ENCODE peak calls at places on chromosomes 16 and 17, in four cellular contexts. Z is SK-N-SH, R is GM23338, M is endothelial cell of umbilical vein. U is an unnamed sample.

GRCh38 chr16:74844041-74844826 is 69.6 kb upstream of the FA2H start:
- DNase-seq in Z (no peak), R (no peak), M (no peak), U (no peak)

GRCh38 chr17:42879596-42879985 is 21.0 kb upstream of the G6PC1 start:
- DNase-seq in Z (no peak), R (no peak), M (no peak), U (no peak)

GRCh38 chr17:60960398-60961065 is 282.9 kb downstream of the BCAS3 start:
- DNase-seq in Z (no peak), R (no peak), M (no peak), U (no peak)

GRCh38 chr17:45225964-45226530 is 4.4 kb downstream of the FMNL1 start:
- DNase-seq in Z (no peak), R (no peak), M (peak), U (peak)

GRCh38 chr17:43721537-43722268 is 36.9 kb downstream of the SOST start:
- DNase-seq in Z (no peak), R (no peak), M (no peak), U (no peak)

GRCh38 chr17:42818379-42818778 is 5.7 kb downstream of the BECN1 start:
- DNase-seq in Z (no peak), R (no peak), M (no peak), U (no peak)

GRCh38 chr16:76527244-76527643 is 250.0 kb downstream of the CNTNAP4 start:
- DNase-seq in Z (no peak), R (no peak), M (no peak), U (no peak)

GRCh38 chr16:8588703-8589292 is 1.5 kb downstream of the TMEM114 start:
- DNase-seq in Z (peak), R (peak), M (no peak), U (no peak)

GRCh38 chr16:84500531-84500930 is 3.9 kb downstream of the MEAK7 start:
- DNase-seq in Z (no peak), R (no peak), M (no peak), U (peak)

GRCh38 chr16:84502075-84502474 is 2.4 kb downstream of the MEAK7 start:
- DNase-seq in Z (no peak), R (no peak), M (no peak), U (peak)

GRCh38 chr16:84501077-84501735 is 3.3 kb downstream of the MEAK7 start:
- DNase-seq in Z (no peak), R (no peak), M (no peak), U (peak)

GRCh38 chr16:84503751-84504395 is 586 bp downstream of the MEAK7 start:
- DNase-seq in Z (no peak), R (no peak), M (peak), U (no peak)

GRCh38 chr16:84502581-84502980 is 1.9 kb downstream of the MEAK7 start:
- DNase-seq in Z (no peak), R (no peak), M (no peak), U (peak)
- H3K4me3 ChIP-seq in Z (no peak), R (no peak), M (no peak), U (no peak)

GRCh38 chr17:885971-886571 is 93.5 kb downstream of the NXN start:
- DNase-seq in Z (no peak), R (no peak), M (no peak), U (peak)

GRCh38 chr17:880871-881269 is 98.7 kb downstream of the NXN start:
- DNase-seq in Z (no peak), R (no peak), M (no peak), U (no peak)

GRCh38 chr17:880074-880870 is 98.1 kb downstream of the MRM3 start:
- DNase-seq in Z (no peak), R (no peak), M (peak), U (no peak)

GRCh38 chr17:883586-883962 is 96.0 kb downstream of the NXN start:
- DNase-seq in Z (no peak), R (no peak), M (no peak), U (no peak)

GRCh38 chr17:882827-883585 is 96.6 kb downstream of the NXN start:
- DNase-seq in Z (no peak), R (peak), M (peak), U (peak)
- TF ChIP-seq POLR2AphosphoS5 in Z (no peak), R (no peak), M (no peak), U (peak)

GRCh38 chr16:31388535-31388934 is 4.6 kb upstream of the ITGAD start:
- DNase-seq in Z (no peak), R (no peak), M (no peak), U (no peak)

GRCh38 chr16:31385680-31386079 is 7.5 kb upstream of the ITGAD start:
- DNase-seq in Z (no peak), R (no peak), M (no peak), U (no peak)

GRCh38 chr16:31390504-31391043 is 2.6 kb upstream of the ITGAD start:
- DNase-seq in Z (no peak), R (no peak), M (no peak), U (no peak)

GRCh38 chr16:31382485-31383161 is 10.5 kb upstream of the ITGAD start:
- DNase-seq in Z (peak), R (peak), M (peak), U (no peak)

GRCh38 chr16:31386157-31386984 is 6.8 kb upstream of the ITGAD start:
- DNase-seq in Z (no peak), R (peak), M (no peak), U (no peak)
- TF ChIP-seq CTCF in Z (no peak), R (no peak), M (no peak), U (no peak)

DNA sequence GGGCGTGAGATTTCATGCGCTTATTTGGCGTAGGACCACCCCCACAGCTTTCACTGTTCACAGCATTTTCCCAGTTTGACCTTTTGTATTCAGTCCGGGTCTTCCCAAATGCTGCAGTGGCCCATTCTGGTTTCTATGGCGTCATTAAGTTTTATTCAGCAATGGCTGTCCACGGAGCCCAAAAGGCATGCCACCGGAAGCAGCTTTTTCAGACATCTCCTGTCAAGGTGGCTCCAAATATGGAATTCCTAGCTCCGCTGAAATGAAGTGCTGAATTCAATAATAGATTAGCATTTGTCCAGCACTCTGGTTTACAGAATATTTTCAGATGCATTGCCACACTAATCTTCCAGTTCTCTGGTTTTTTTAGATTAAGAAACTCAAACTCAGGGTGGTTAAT is 90.6 kb upstream of the FBXO47 start:
- DNase-seq in Z (no peak), R (no peak), M (no peak), U (no peak)
- H3K4me3 ChIP-seq in Z (peak), R (peak), M (no peak), U (peak)

DNA sequence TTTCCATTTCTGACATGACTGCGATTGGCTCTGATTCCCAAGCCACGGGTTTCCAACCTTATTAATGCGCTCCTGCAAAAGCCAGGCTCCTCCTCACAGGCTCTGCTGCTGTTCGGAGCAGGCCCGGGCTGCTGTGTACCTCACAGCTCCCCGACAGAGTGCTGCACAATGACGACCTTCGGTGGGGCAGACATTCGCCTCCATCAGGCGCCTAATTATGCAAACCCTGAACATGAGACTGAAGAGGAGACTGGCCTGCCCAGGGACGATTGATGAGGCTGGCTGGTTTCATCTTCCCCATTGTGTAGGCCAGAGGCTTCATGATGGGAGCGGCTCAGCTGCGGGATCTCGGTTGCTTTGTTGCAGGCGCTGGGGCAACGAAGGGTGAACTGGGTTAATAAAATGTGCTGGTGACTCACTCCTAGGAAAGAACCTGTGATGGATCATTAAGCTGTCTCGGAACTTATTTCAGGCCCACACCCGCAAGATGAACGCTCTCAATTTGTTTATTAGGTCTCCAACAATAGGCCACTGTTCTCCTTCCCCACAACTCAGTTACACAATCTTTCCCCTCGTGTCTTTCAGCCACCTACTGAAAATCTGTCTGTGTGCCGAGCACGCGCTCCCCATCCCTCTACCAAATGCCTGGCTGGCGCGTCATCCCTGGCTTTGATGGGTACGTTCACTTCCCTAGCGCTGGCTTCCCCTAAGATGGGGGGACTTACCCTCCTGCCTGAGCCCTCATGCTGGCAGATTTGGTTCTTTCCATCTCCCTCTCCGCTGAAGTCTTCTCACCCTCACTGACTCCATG is 27.2 kb upstream of the TOB1 start:
- DNase-seq in Z (no peak), R (no peak), M (no peak), U (peak)
- TF ChIP-seq POLR2AphosphoS5 in Z (no peak), R (no peak), M (no peak), U (peak)

DNA sequence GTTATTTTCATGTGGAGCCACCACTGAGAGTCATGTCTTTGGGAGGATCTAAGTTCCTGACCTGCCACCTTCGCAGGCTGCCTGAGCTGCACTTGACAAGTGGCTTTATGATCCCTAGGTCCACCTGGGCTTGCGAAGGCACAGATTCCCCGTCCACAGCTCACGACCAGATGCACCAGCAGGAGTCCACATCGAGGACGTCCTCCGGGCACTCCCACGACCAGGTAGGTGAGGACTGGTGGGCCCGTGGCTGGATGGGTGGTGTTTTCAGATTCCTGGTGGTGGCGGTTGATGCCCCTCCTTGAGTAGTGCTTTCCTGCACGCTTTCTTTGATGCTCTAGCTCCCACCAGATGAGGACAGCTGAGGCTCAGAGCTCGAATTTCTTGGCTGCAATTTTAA is 14.8 kb downstream of the FAM234A start:
- DNase-seq in Z (no peak), R (no peak), M (no peak), U (no peak)
- TF ChIP-seq CTCF in Z (no peak), R (no peak), M (no peak), U (no peak)